ENCODE peak calls at places on chromosomes 2 and 18, in seven cellular contexts. One of them, this sample, is unnamed.

GRCh38 chr18:36776650-36777049 is 52.2 kb downstream of the TPGS2 start:
- DNase-seq in astrocyte of the spinal cord: no peak
- DNase-seq in NCI-H2081: no peak
- DNase-seq in endodermal cell: no peak
- DNase-seq in GDM1: no peak
- DNase-seq in stimulated activated naive CD4-positive, alpha-beta T cell: no peak
- DNase-seq in transverse colon: no peak
- DNase-seq in this sample: no peak

GRCh38 chr2:109452318-109453305 is 161.2 kb downstream of the SEPTIN10 start:
- DNase-seq in astrocyte of the spinal cord: no peak
- DNase-seq in NCI-H2081: no peak
- DNase-seq in endodermal cell: peak
- DNase-seq in GDM1: no peak
- DNase-seq in stimulated activated naive CD4-positive, alpha-beta T cell: no peak
- DNase-seq in transverse colon: no peak
- DNase-seq in this sample: peak

GRCh38 chr2:37770797-37771196 is 99.4 kb upstream of the CDC42EP3 start:
- DNase-seq in astrocyte of the spinal cord: no peak
- DNase-seq in NCI-H2081: no peak
- DNase-seq in endodermal cell: no peak
- DNase-seq in GDM1: no peak
- DNase-seq in stimulated activated naive CD4-positive, alpha-beta T cell: no peak
- DNase-seq in transverse colon: no peak
- DNase-seq in this sample: no peak

GRCh38 chr2:210477496-210477895 is 937 bp upstream of the LANCL1 start:
- DNase-seq in astrocyte of the spinal cord: peak
- DNase-seq in NCI-H2081: no peak
- DNase-seq in endodermal cell: peak
- DNase-seq in GDM1: no peak
- DNase-seq in stimulated activated naive CD4-positive, alpha-beta T cell: no peak
- DNase-seq in transverse colon: no peak
- DNase-seq in this sample: no peak

GRCh38 chr2:133411857-133412256 is 156.4 kb downstream of the NCKAP5 start:
- DNase-seq in astrocyte of the spinal cord: no peak
- DNase-seq in NCI-H2081: no peak
- DNase-seq in endodermal cell: peak
- DNase-seq in GDM1: no peak
- DNase-seq in stimulated activated naive CD4-positive, alpha-beta T cell: no peak
- DNase-seq in transverse colon: no peak
- DNase-seq in this sample: no peak

GRCh38 chr18:77054606-77055428 is 77.8 kb downstream of the MBP start:
- DNase-seq in astrocyte of the spinal cord: peak
- DNase-seq in NCI-H2081: no peak
- DNase-seq in endodermal cell: peak
- DNase-seq in GDM1: peak
- DNase-seq in stimulated activated naive CD4-positive, alpha-beta T cell: peak
- DNase-seq in transverse colon: peak
- DNase-seq in this sample: peak

GRCh38 chr2:164257794-164258193 is 363.5 kb downstream of the GRB14 start:
- DNase-seq in astrocyte of the spinal cord: peak
- DNase-seq in NCI-H2081: peak
- DNase-seq in endodermal cell: no peak
- DNase-seq in GDM1: no peak
- DNase-seq in stimulated activated naive CD4-positive, alpha-beta T cell: no peak
- DNase-seq in transverse colon: no peak
- DNase-seq in this sample: no peak

GRCh38 chr2:100959225-100959880 is 42.7 kb upstream of the RPL31 start:
- DNase-seq in astrocyte of the spinal cord: no peak
- DNase-seq in NCI-H2081: no peak
- DNase-seq in endodermal cell: no peak
- DNase-seq in GDM1: no peak
- DNase-seq in stimulated activated naive CD4-positive, alpha-beta T cell: no peak
- DNase-seq in transverse colon: no peak
- DNase-seq in this sample: no peak

GRCh38 chr2:119544075-119545031 is at the start of gene CFAP221:
- DNase-seq in astrocyte of the spinal cord: peak
- DNase-seq in NCI-H2081: peak
- DNase-seq in endodermal cell: peak
- DNase-seq in GDM1: no peak
- DNase-seq in stimulated activated naive CD4-positive, alpha-beta T cell: peak
- DNase-seq in transverse colon: peak
- DNase-seq in this sample: peak

GRCh38 chr18:3596324-3597158 is 146.6 kb downstream of the TGIF1 start:
- DNase-seq in astrocyte of the spinal cord: peak
- DNase-seq in NCI-H2081: no peak
- DNase-seq in endodermal cell: peak
- DNase-seq in GDM1: peak
- DNase-seq in stimulated activated naive CD4-positive, alpha-beta T cell: no peak
- DNase-seq in transverse colon: peak
- DNase-seq in this sample: no peak

GRCh38 chr18:54684786-54685185 is 93.7 kb downstream of the DYNAP start:
- DNase-seq in astrocyte of the spinal cord: peak
- DNase-seq in NCI-H2081: no peak
- DNase-seq in endodermal cell: peak
- DNase-seq in GDM1: no peak
- DNase-seq in stimulated activated naive CD4-positive, alpha-beta T cell: no peak
- DNase-seq in transverse colon: no peak
- DNase-seq in this sample: no peak

GRCh38 chr18:76557026-76557575 is 62.1 kb upstream of the ZNF516 start:
- DNase-seq in astrocyte of the spinal cord: no peak
- DNase-seq in NCI-H2081: no peak
- DNase-seq in endodermal cell: no peak
- DNase-seq in GDM1: no peak
- DNase-seq in stimulated activated naive CD4-positive, alpha-beta T cell: no peak
- DNase-seq in transverse colon: no peak
- DNase-seq in this sample: no peak

GRCh38 chr2:96547751-96548161 is 11.2 kb downstream of the ARID5A start:
- DNase-seq in astrocyte of the spinal cord: peak
- DNase-seq in NCI-H2081: no peak
- DNase-seq in endodermal cell: peak
- DNase-seq in GDM1: no peak
- DNase-seq in stimulated activated naive CD4-positive, alpha-beta T cell: no peak
- DNase-seq in transverse colon: peak
- DNase-seq in this sample: peak

GRCh38 chr2:117972466-117973123 is 41.3 kb downstream of the CCDC93 start:
- DNase-seq in astrocyte of the spinal cord: no peak
- DNase-seq in NCI-H2081: no peak
- DNase-seq in endodermal cell: no peak
- DNase-seq in GDM1: no peak
- DNase-seq in stimulated activated naive CD4-positive, alpha-beta T cell: no peak
- DNase-seq in transverse colon: no peak
- DNase-seq in this sample: no peak

GRCh38 chr2:174957049-174957448 is 48.1 kb downstream of the CHN1 start:
- DNase-seq in astrocyte of the spinal cord: peak
- DNase-seq in NCI-H2081: no peak
- DNase-seq in endodermal cell: no peak
- DNase-seq in GDM1: no peak
- DNase-seq in stimulated activated naive CD4-positive, alpha-beta T cell: no peak
- DNase-seq in transverse colon: no peak
- DNase-seq in this sample: no peak

GRCh38 chr2:1988049-1988448 is 243.7 kb upstream of the PXDN start:
- DNase-seq in astrocyte of the spinal cord: no peak
- DNase-seq in NCI-H2081: no peak
- DNase-seq in endodermal cell: no peak
- DNase-seq in GDM1: no peak
- DNase-seq in stimulated activated naive CD4-positive, alpha-beta T cell: no peak
- DNase-seq in transverse colon: no peak
- DNase-seq in this sample: no peak

GRCh38 chr2:46451131-46451711 is 28.1 kb upstream of the TMEM247 start:
- DNase-seq in astrocyte of the spinal cord: no peak
- DNase-seq in NCI-H2081: no peak
- DNase-seq in endodermal cell: no peak
- DNase-seq in GDM1: no peak
- DNase-seq in stimulated activated naive CD4-positive, alpha-beta T cell: no peak
- DNase-seq in transverse colon: no peak
- DNase-seq in this sample: no peak

GRCh38 chr2:8006181-8006580 is 675.7 kb upstream of the ID2 start:
- DNase-seq in astrocyte of the spinal cord: no peak
- DNase-seq in NCI-H2081: no peak
- DNase-seq in endodermal cell: no peak
- DNase-seq in GDM1: no peak
- DNase-seq in stimulated activated naive CD4-positive, alpha-beta T cell: no peak
- DNase-seq in transverse colon: no peak
- DNase-seq in this sample: no peak

GRCh38 chr2:3585239-3586109 is 9.4 kb upstream of the COLEC11 start:
- DNase-seq in astrocyte of the spinal cord: peak
- DNase-seq in NCI-H2081: no peak
- DNase-seq in endodermal cell: no peak
- DNase-seq in GDM1: no peak
- DNase-seq in stimulated activated naive CD4-positive, alpha-beta T cell: no peak
- DNase-seq in transverse colon: peak
- DNase-seq in this sample: no peak

GRCh38 chr2:63003349-63003748 is 47.3 kb upstream of the OTX1 start:
- DNase-seq in astrocyte of the spinal cord: no peak
- DNase-seq in NCI-H2081: no peak
- DNase-seq in endodermal cell: no peak
- DNase-seq in GDM1: no peak
- DNase-seq in stimulated activated naive CD4-positive, alpha-beta T cell: no peak
- DNase-seq in transverse colon: no peak
- DNase-seq in this sample: no peak

This sample was measured in coronary artery.